ENCODE peak calls at places on chromosomes 1 and 21, in seven cellular contexts. One of them, this sample, is unnamed.

GRCh38 chr1:21906173-21907078 is 30.7 kb downstream of the HSPG2 start:
- DNase-seq in IMR-90: peak; percentile 34
- DNase-seq in uterus: peak; percentile 88
- DNase-seq in prostate gland: no peak
- DNase-seq in CD8-positive, alpha-beta memory T cell: no peak
- DNase-seq in lower lobe of right lung: no peak
- DNase-seq in right cardiac atrium: peak; percentile 96
- DNase-seq in this sample: no peak

GRCh38 chr1:17606826-17607440 is 67.4 kb downstream of the ARHGEF10L start:
- DNase-seq in IMR-90: peak; percentile 60
- DNase-seq in right cardiac atrium: peak; percentile 91
- DNase-seq in lower lobe of right lung: peak; percentile 79
- DNase-seq in prostate gland: peak; percentile 66
- DNase-seq in uterus: peak; percentile 75
- DNase-seq in CD8-positive, alpha-beta memory T cell: no peak
- DNase-seq in this sample: no peak

GRCh38 chr1:16083486-16083885 is 10.0 kb upstream of the FAM131C start:
- DNase-seq in IMR-90: no peak
- DNase-seq in right cardiac atrium: no peak
- DNase-seq in lower lobe of right lung: no peak
- DNase-seq in prostate gland: no peak
- DNase-seq in CD8-positive, alpha-beta memory T cell: no peak
- DNase-seq in uterus: no peak
- DNase-seq in this sample: no peak

GRCh38 chr1:151047925-151048644 is 534 bp downstream of the C1orf56 start:
- DNase-seq in right cardiac atrium: peak; percentile 89
- DNase-seq in CD8-positive, alpha-beta memory T cell: peak; percentile 76
- DNase-seq in uterus: peak; percentile 71
- DNase-seq in lower lobe of right lung: peak; percentile 77
- DNase-seq in IMR-90: peak; percentile 57
- DNase-seq in prostate gland: peak; percentile 70
- DNase-seq in this sample: peak; percentile 59

GRCh38 chr1:231315887-231316286 is 21.8 kb downstream of the EXOC8 start:
- DNase-seq in CD8-positive, alpha-beta memory T cell: peak; percentile 55
- DNase-seq in prostate gland: no peak
- DNase-seq in lower lobe of right lung: peak; percentile 56
- DNase-seq in right cardiac atrium: peak; percentile 57
- DNase-seq in IMR-90: peak; percentile 9
- DNase-seq in uterus: no peak
- DNase-seq in this sample: peak; percentile 43

GRCh38 chr1:27296773-27297214 is 25.2 kb upstream of the TMEM222 start:
- DNase-seq in IMR-90: peak; percentile 54
- DNase-seq in uterus: peak; percentile 75
- DNase-seq in prostate gland: peak; percentile 52
- DNase-seq in lower lobe of right lung: peak; percentile 83
- DNase-seq in right cardiac atrium: peak; percentile 91
- DNase-seq in CD8-positive, alpha-beta memory T cell: peak; percentile 75
- DNase-seq in this sample: peak; percentile 69

GRCh38 chr1:231557898-231558710 is 29.6 kb downstream of the TSNAX start:
- DNase-seq in uterus: no peak
- DNase-seq in IMR-90: peak; percentile 77
- DNase-seq in lower lobe of right lung: no peak
- DNase-seq in CD8-positive, alpha-beta memory T cell: no peak
- DNase-seq in prostate gland: no peak
- DNase-seq in right cardiac atrium: no peak
- DNase-seq in this sample: no peak

GRCh38 chr1:84944767-84945486 is 51.9 kb upstream of the LPAR3 start:
- DNase-seq in CD8-positive, alpha-beta memory T cell: peak; percentile 85
- DNase-seq in uterus: peak; percentile 54
- DNase-seq in IMR-90: peak; percentile 93
- DNase-seq in lower lobe of right lung: no peak
- DNase-seq in prostate gland: peak; percentile 69
- DNase-seq in right cardiac atrium: peak; percentile 58
- DNase-seq in this sample: peak; percentile 56

GRCh38 chr1:2643414-2644077 is 10.7 kb upstream of the MMEL1 start:
- DNase-seq in CD8-positive, alpha-beta memory T cell: no peak
- DNase-seq in lower lobe of right lung: peak; percentile 34
- DNase-seq in IMR-90: no peak
- DNase-seq in right cardiac atrium: no peak
- DNase-seq in uterus: no peak
- DNase-seq in prostate gland: no peak
- DNase-seq in this sample: no peak

GRCh38 chr21:16084776-16085364 is 355.1 kb downstream of the USP25 start:
- DNase-seq in CD8-positive, alpha-beta memory T cell: no peak
- DNase-seq in uterus: peak; percentile 80
- DNase-seq in prostate gland: no peak
- DNase-seq in IMR-90: peak; percentile 70
- DNase-seq in lower lobe of right lung: no peak
- DNase-seq in right cardiac atrium: peak; percentile 81
- DNase-seq in this sample: no peak

GRCh38 chr1:180301135-180301737 is 71.2 kb downstream of the LHX4 start:
- DNase-seq in lower lobe of right lung: no peak
- DNase-seq in CD8-positive, alpha-beta memory T cell: no peak
- DNase-seq in IMR-90: peak; percentile 72
- DNase-seq in right cardiac atrium: no peak
- DNase-seq in uterus: no peak
- DNase-seq in prostate gland: no peak
- DNase-seq in this sample: no peak

GRCh38 chr1:147598631-147599361 is 57.5 kb downstream of the BCL9 start:
- DNase-seq in lower lobe of right lung: peak; percentile 66
- DNase-seq in prostate gland: no peak
- DNase-seq in IMR-90: peak; percentile 15
- DNase-seq in uterus: peak; percentile 21
- DNase-seq in right cardiac atrium: peak; percentile 81
- DNase-seq in CD8-positive, alpha-beta memory T cell: peak; percentile 60
- DNase-seq in this sample: peak; percentile 50

GRCh38 chr21:39125752-39126485 is 57.3 kb downstream of the PSMG1 start:
- DNase-seq in lower lobe of right lung: no peak
- DNase-seq in CD8-positive, alpha-beta memory T cell: no peak
- DNase-seq in uterus: no peak
- DNase-seq in prostate gland: peak; percentile 62
- DNase-seq in right cardiac atrium: no peak
- DNase-seq in IMR-90: peak; percentile 78
- DNase-seq in this sample: no peak

GRCh38 chr1:180165096-180165495 is 10.4 kb downstream of the QSOX1 start:
- DNase-seq in uterus: no peak
- DNase-seq in IMR-90: no peak
- DNase-seq in right cardiac atrium: no peak
- DNase-seq in prostate gland: no peak
- DNase-seq in CD8-positive, alpha-beta memory T cell: no peak
- DNase-seq in lower lobe of right lung: no peak
- DNase-seq in this sample: no peak

GRCh38 chr1:204450461-204451257 is 39.0 kb upstream of the PPP1R15B start:
- DNase-seq in CD8-positive, alpha-beta memory T cell: no peak
- DNase-seq in uterus: no peak
- DNase-seq in lower lobe of right lung: no peak
- DNase-seq in right cardiac atrium: peak; percentile 75
- DNase-seq in IMR-90: no peak
- DNase-seq in prostate gland: peak; percentile 46
- DNase-seq in this sample: no peak

GRCh38 chr1:247293047-247293446 is 37.2 kb downstream of the VN1R5 start:
- DNase-seq in uterus: no peak
- DNase-seq in CD8-positive, alpha-beta memory T cell: no peak
- DNase-seq in lower lobe of right lung: no peak
- DNase-seq in IMR-90: peak; percentile 72
- DNase-seq in prostate gland: no peak
- DNase-seq in right cardiac atrium: no peak
- DNase-seq in this sample: no peak

GRCh38 chr1:210396541-210396940 is 67.8 kb downstream of the HHAT start:
- DNase-seq in lower lobe of right lung: no peak
- DNase-seq in CD8-positive, alpha-beta memory T cell: no peak
- DNase-seq in uterus: no peak
- DNase-seq in IMR-90: no peak
- DNase-seq in right cardiac atrium: no peak
- DNase-seq in prostate gland: no peak
- DNase-seq in this sample: no peak

GRCh38 chr1:40982721-40983120 is 3.2 kb downstream of the CTPS1 start:
- DNase-seq in lower lobe of right lung: no peak
- DNase-seq in CD8-positive, alpha-beta memory T cell: no peak
- DNase-seq in IMR-90: no peak
- DNase-seq in right cardiac atrium: no peak
- DNase-seq in uterus: no peak
- DNase-seq in prostate gland: peak; percentile 32
- DNase-seq in this sample: no peak

GRCh38 chr1:40985875-40986274 is 6.4 kb downstream of the CTPS1 start:
- DNase-seq in CD8-positive, alpha-beta memory T cell: no peak
- DNase-seq in prostate gland: no peak
- DNase-seq in uterus: no peak
- DNase-seq in right cardiac atrium: no peak
- DNase-seq in lower lobe of right lung: no peak
- DNase-seq in IMR-90: no peak
- DNase-seq in this sample: no peak

GRCh38 chr1:40983286-40983685 is 3.8 kb downstream of the CTPS1 start:
- DNase-seq in prostate gland: no peak
- DNase-seq in right cardiac atrium: no peak
- DNase-seq in uterus: no peak
- DNase-seq in IMR-90: no peak
- DNase-seq in CD8-positive, alpha-beta memory T cell: no peak
- DNase-seq in lower lobe of right lung: no peak
- DNase-seq in this sample: no peak

GRCh38 chr1:40984531-40984930 is 5.0 kb downstream of the CTPS1 start:
- DNase-seq in uterus: no peak
- DNase-seq in CD8-positive, alpha-beta memory T cell: no peak
- DNase-seq in right cardiac atrium: no peak
- DNase-seq in IMR-90: no peak
- DNase-seq in prostate gland: no peak
- DNase-seq in lower lobe of right lung: no peak
- DNase-seq in this sample: no peak

GRCh38 chr1:40984066-40984465 is 4.6 kb downstream of the CTPS1 start:
- DNase-seq in CD8-positive, alpha-beta memory T cell: no peak
- DNase-seq in prostate gland: no peak
- DNase-seq in lower lobe of right lung: no peak
- DNase-seq in uterus: no peak
- DNase-seq in IMR-90: no peak
- DNase-seq in right cardiac atrium: no peak
- DNase-seq in this sample: no peak
- H3K4me3 ChIP-seq in CD8-positive, alpha-beta memory T cell: no peak overlapping the region
- H3K4me3 ChIP-seq in prostate gland: no peak overlapping the region
- H3K4me3 ChIP-seq in lower lobe of right lung: no peak overlapping the region
- H3K4me3 ChIP-seq in uterus: no peak overlapping the region
- H3K4me3 ChIP-seq in IMR-90: no peak overlapping the region
- H3K4me3 ChIP-seq in right cardiac atrium: no peak overlapping the region
- H3K4me3 ChIP-seq in this sample: no peak overlapping the region

GRCh38 chr1:91799159-91799558 is 86.8 kb downstream of the TGFBR3 start:
- DNase-seq in IMR-90: no peak
- DNase-seq in prostate gland: no peak
- DNase-seq in CD8-positive, alpha-beta memory T cell: no peak
- DNase-seq in right cardiac atrium: peak; percentile 71
- DNase-seq in lower lobe of right lung: no peak
- DNase-seq in uterus: no peak
- DNase-seq in this sample: no peak

GRCh38 chr1:91797164-91797563 is 88.8 kb downstream of the TGFBR3 start:
- DNase-seq in uterus: no peak
- DNase-seq in IMR-90: no peak
- DNase-seq in prostate gland: no peak
- DNase-seq in CD8-positive, alpha-beta memory T cell: no peak
- DNase-seq in right cardiac atrium: peak; percentile 36
- DNase-seq in lower lobe of right lung: no peak
- DNase-seq in this sample: no peak

GRCh38 chr1:91799863-91800262 is 86.1 kb downstream of the TGFBR3 start:
- DNase-seq in uterus: no peak
- DNase-seq in CD8-positive, alpha-beta memory T cell: no peak
- DNase-seq in prostate gland: no peak
- DNase-seq in IMR-90: no peak
- DNase-seq in lower lobe of right lung: no peak
- DNase-seq in right cardiac atrium: no peak
- DNase-seq in this sample: no peak

GRCh38 chr1:91798741-91799140 is 87.2 kb downstream of the TGFBR3 start:
- DNase-seq in lower lobe of right lung: no peak
- DNase-seq in prostate gland: no peak
- DNase-seq in IMR-90: no peak
- DNase-seq in CD8-positive, alpha-beta memory T cell: no peak
- DNase-seq in uterus: no peak
- DNase-seq in right cardiac atrium: no peak
- DNase-seq in this sample: no peak

GRCh38 chr1:91798241-91798648 is 87.7 kb downstream of the TGFBR3 start:
- DNase-seq in CD8-positive, alpha-beta memory T cell: no peak
- DNase-seq in lower lobe of right lung: no peak
- DNase-seq in right cardiac atrium: no peak
- DNase-seq in prostate gland: no peak
- DNase-seq in uterus: no peak
- DNase-seq in IMR-90: no peak
- DNase-seq in this sample: no peak
- H3K27me3 ChIP-seq in CD8-positive, alpha-beta memory T cell: no peaks in the 10 kb centered on the region
- H3K27me3 ChIP-seq in lower lobe of right lung: no peaks in the 10 kb centered on the region
- H3K27me3 ChIP-seq in right cardiac atrium: no peaks in the 10 kb centered on the region
- H3K27me3 ChIP-seq in prostate gland: no peaks in the 10 kb centered on the region
- H3K27me3 ChIP-seq in uterus: no peaks in the 10 kb centered on the region
- H3K27me3 ChIP-seq in IMR-90: no peaks in the 10 kb centered on the region
- H3K27me3 ChIP-seq in this sample: no peaks in the 10 kb centered on the region

DNA sequence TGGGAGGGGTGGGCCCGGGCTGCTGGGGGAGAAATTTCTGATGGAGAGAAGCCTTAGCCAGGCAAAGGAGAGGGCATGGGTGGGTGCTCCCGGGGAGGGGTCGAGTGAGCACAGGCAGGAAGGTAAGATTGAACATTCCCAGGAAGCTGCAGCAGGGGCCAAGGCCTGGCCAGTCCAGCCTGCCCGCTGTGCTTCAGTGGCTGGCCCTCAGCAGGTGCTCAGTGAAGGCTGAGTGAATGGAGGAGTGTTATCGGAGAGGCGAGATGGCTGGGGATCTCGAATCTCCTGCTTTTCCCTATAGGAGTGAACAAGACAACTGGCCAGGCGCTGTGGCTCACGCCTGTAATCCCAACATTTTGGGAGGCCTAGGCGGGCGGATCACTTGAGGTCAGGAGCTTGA is 20.9 kb downstream of the SPSB1 start:
- DNase-seq in IMR-90: no peak
- DNase-seq in lower lobe of right lung: no peak
- DNase-seq in uterus: no peak
- DNase-seq in CD8-positive, alpha-beta memory T cell: no peak
- DNase-seq in prostate gland: no peak
- DNase-seq in right cardiac atrium: no peak
- DNase-seq in this sample: no peak
- H3K4me1 ChIP-seq in IMR-90: peaks cover 27% of the 10 kb centered on the region
- H3K4me1 ChIP-seq in lower lobe of right lung: peaks cover 32% of the 10 kb centered on the region
- H3K4me1 ChIP-seq in uterus: no peaks in the 10 kb centered on the region
- H3K4me1 ChIP-seq in CD8-positive, alpha-beta memory T cell: no peaks in the 10 kb centered on the region
- H3K4me1 ChIP-seq in prostate gland: no peaks in the 10 kb centered on the region
- H3K4me1 ChIP-seq in right cardiac atrium: no peaks in the 10 kb centered on the region
- H3K4me1 ChIP-seq in this sample: no peaks in the 10 kb centered on the region

GRCh38 chr1:36118805-36119204 is 6.2 kb downstream of the COL8A2 start:
- DNase-seq in lower lobe of right lung: no peak
- DNase-seq in uterus: no peak
- DNase-seq in IMR-90: no peak
- DNase-seq in prostate gland: no peak
- DNase-seq in right cardiac atrium: no peak
- DNase-seq in CD8-positive, alpha-beta memory T cell: no peak
- DNase-seq in this sample: no peak

GRCh38 chr1:36118396-36118795 is 6.6 kb downstream of the COL8A2 start:
- DNase-seq in prostate gland: no peak
- DNase-seq in CD8-positive, alpha-beta memory T cell: no peak
- DNase-seq in right cardiac atrium: no peak
- DNase-seq in lower lobe of right lung: no peak
- DNase-seq in uterus: no peak
- DNase-seq in IMR-90: no peak
- DNase-seq in this sample: no peak

GRCh38 chr1:36122062-36122461 is 3.0 kb downstream of the COL8A2 start:
- DNase-seq in lower lobe of right lung: no peak
- DNase-seq in IMR-90: no peak
- DNase-seq in uterus: no peak
- DNase-seq in prostate gland: no peak
- DNase-seq in CD8-positive, alpha-beta memory T cell: no peak
- DNase-seq in right cardiac atrium: no peak
- DNase-seq in this sample: no peak

GRCh38 chr1:36116906-36117305 is 8.1 kb downstream of the COL8A2 start:
- DNase-seq in uterus: no peak
- DNase-seq in IMR-90: no peak
- DNase-seq in CD8-positive, alpha-beta memory T cell: no peak
- DNase-seq in prostate gland: no peak
- DNase-seq in right cardiac atrium: no peak
- DNase-seq in lower lobe of right lung: no peak
- DNase-seq in this sample: no peak

GRCh38 chr1:36119451-36119850 is 5.6 kb downstream of the COL8A2 start:
- DNase-seq in CD8-positive, alpha-beta memory T cell: no peak
- DNase-seq in lower lobe of right lung: peak; percentile 66
- DNase-seq in IMR-90: no peak
- DNase-seq in right cardiac atrium: no peak
- DNase-seq in prostate gland: no peak
- DNase-seq in uterus: no peak
- DNase-seq in this sample: no peak
- H3K4me3 ChIP-seq in CD8-positive, alpha-beta memory T cell: no peak overlapping the region
- H3K4me3 ChIP-seq in lower lobe of right lung: no peak overlapping the region
- H3K4me3 ChIP-seq in IMR-90: no peak overlapping the region
- H3K4me3 ChIP-seq in right cardiac atrium: no peak overlapping the region
- H3K4me3 ChIP-seq in prostate gland: no peak overlapping the region
- H3K4me3 ChIP-seq in uterus: no peak overlapping the region
- H3K4me3 ChIP-seq in this sample: no peak overlapping the region